ENCODE peak calls at places on chromosome 12, in nine cellular contexts. One of them, this sample, is unnamed.

GRCh38 chr12:110354172-110354780 is 49.2 kb downstream of the ANAPC7 start:
- DNase-seq in NCI-H524: peak; percentile 82
- DNase-seq in stimulated activated naive CD8-positive, alpha-beta T cell treated with anti-CD3 and anti-CD28 coated beads, Interleukin-15, amount 100 ng/mL, for 72 hours: no peak
- DNase-seq in caudate nucleus: no peak
- DNase-seq in C1 segment of cervical spinal cord: no peak
- DNase-seq in T-helper 17 cell: no peak
- DNase-seq in NT2/D1: no peak
- DNase-seq in progenitor cell of endocrine pancreas: no peak
- DNase-seq in stimulated activated CD8-positive, alpha-beta memory T cell treated with anti-CD3 and anti-CD28 coated beads, Interleukin-2, amount 100 ng/mL, for 48 hours: no peak
- DNase-seq in this sample: no peak

GRCh38 chr12:30640392-30640791 is 55.3 kb downstream of the IPO8 start:
- DNase-seq in progenitor cell of endocrine pancreas: no peak
- DNase-seq in stimulated activated CD8-positive, alpha-beta memory T cell treated with anti-CD3 and anti-CD28 coated beads, Interleukin-2, amount 100 ng/mL, for 48 hours: no peak
- DNase-seq in C1 segment of cervical spinal cord: no peak
- DNase-seq in NT2/D1: no peak
- DNase-seq in NCI-H524: no peak
- DNase-seq in stimulated activated naive CD8-positive, alpha-beta T cell treated with anti-CD3 and anti-CD28 coated beads, Interleukin-15, amount 100 ng/mL, for 72 hours: no peak
- DNase-seq in caudate nucleus: no peak
- DNase-seq in T-helper 17 cell: no peak
- DNase-seq in this sample: no peak

GRCh38 chr12:102871014-102871413 is 46.0 kb downstream of the PAH start:
- DNase-seq in C1 segment of cervical spinal cord: no peak
- DNase-seq in NCI-H524: no peak
- DNase-seq in NT2/D1: no peak
- DNase-seq in stimulated activated CD8-positive, alpha-beta memory T cell treated with anti-CD3 and anti-CD28 coated beads, Interleukin-2, amount 100 ng/mL, for 48 hours: no peak
- DNase-seq in caudate nucleus: no peak
- DNase-seq in T-helper 17 cell: no peak
- DNase-seq in progenitor cell of endocrine pancreas: no peak
- DNase-seq in stimulated activated naive CD8-positive, alpha-beta T cell treated with anti-CD3 and anti-CD28 coated beads, Interleukin-15, amount 100 ng/mL, for 72 hours: no peak
- DNase-seq in this sample: no peak

GRCh38 chr12:120757226-120757742 is 31.7 kb downstream of the ACADS start:
- DNase-seq in C1 segment of cervical spinal cord: no peak
- DNase-seq in NCI-H524: no peak
- DNase-seq in progenitor cell of endocrine pancreas: no peak
- DNase-seq in stimulated activated CD8-positive, alpha-beta memory T cell treated with anti-CD3 and anti-CD28 coated beads, Interleukin-2, amount 100 ng/mL, for 48 hours: no peak
- DNase-seq in stimulated activated naive CD8-positive, alpha-beta T cell treated with anti-CD3 and anti-CD28 coated beads, Interleukin-15, amount 100 ng/mL, for 72 hours: no peak
- DNase-seq in caudate nucleus: no peak
- DNase-seq in NT2/D1: no peak
- DNase-seq in T-helper 17 cell: no peak
- DNase-seq in this sample: no peak

GRCh38 chr12:56634242-56634836 is 4.2 kb upstream of the BAZ2A start:
- DNase-seq in caudate nucleus: no peak
- DNase-seq in T-helper 17 cell: no peak
- DNase-seq in NCI-H524: peak; percentile 49
- DNase-seq in stimulated activated naive CD8-positive, alpha-beta T cell treated with anti-CD3 and anti-CD28 coated beads, Interleukin-15, amount 100 ng/mL, for 72 hours: no peak
- DNase-seq in NT2/D1: no peak
- DNase-seq in stimulated activated CD8-positive, alpha-beta memory T cell treated with anti-CD3 and anti-CD28 coated beads, Interleukin-2, amount 100 ng/mL, for 48 hours: no peak
- DNase-seq in progenitor cell of endocrine pancreas: peak; percentile 59
- DNase-seq in C1 segment of cervical spinal cord: no peak
- DNase-seq in this sample: no peak

GRCh38 chr12:42473561-42473960 is 116.0 kb downstream of the PRICKLE1 start:
- DNase-seq in NT2/D1: no peak
- DNase-seq in caudate nucleus: no peak
- DNase-seq in T-helper 17 cell: no peak
- DNase-seq in stimulated activated CD8-positive, alpha-beta memory T cell treated with anti-CD3 and anti-CD28 coated beads, Interleukin-2, amount 100 ng/mL, for 48 hours: no peak
- DNase-seq in C1 segment of cervical spinal cord: no peak
- DNase-seq in progenitor cell of endocrine pancreas: no peak
- DNase-seq in NCI-H524: no peak
- DNase-seq in stimulated activated naive CD8-positive, alpha-beta T cell treated with anti-CD3 and anti-CD28 coated beads, Interleukin-15, amount 100 ng/mL, for 72 hours: no peak
- DNase-seq in this sample: no peak

GRCh38 chr12:1093166-1093751 is 102.2 kb downstream of the ERC1 start:
- DNase-seq in NCI-H524: peak; percentile 71
- DNase-seq in NT2/D1: peak; percentile 74
- DNase-seq in caudate nucleus: no peak
- DNase-seq in C1 segment of cervical spinal cord: no peak
- DNase-seq in stimulated activated naive CD8-positive, alpha-beta T cell treated with anti-CD3 and anti-CD28 coated beads, Interleukin-15, amount 100 ng/mL, for 72 hours: peak; percentile 38
- DNase-seq in stimulated activated CD8-positive, alpha-beta memory T cell treated with anti-CD3 and anti-CD28 coated beads, Interleukin-2, amount 100 ng/mL, for 48 hours: no peak
- DNase-seq in T-helper 17 cell: no peak
- DNase-seq in progenitor cell of endocrine pancreas: peak; percentile 39
- DNase-seq in this sample: no peak

GRCh38 chr12:112375105-112375504 is 7.1 kb downstream of the HECTD4 start:
- DNase-seq in stimulated activated naive CD8-positive, alpha-beta T cell treated with anti-CD3 and anti-CD28 coated beads, Interleukin-15, amount 100 ng/mL, for 72 hours: no peak
- DNase-seq in stimulated activated CD8-positive, alpha-beta memory T cell treated with anti-CD3 and anti-CD28 coated beads, Interleukin-2, amount 100 ng/mL, for 48 hours: no peak
- DNase-seq in T-helper 17 cell: no peak
- DNase-seq in C1 segment of cervical spinal cord: no peak
- DNase-seq in caudate nucleus: no peak
- DNase-seq in NT2/D1: no peak
- DNase-seq in progenitor cell of endocrine pancreas: no peak
- DNase-seq in NCI-H524: no peak
- DNase-seq in this sample: no peak

GRCh38 chr12:22266101-22266500 is 68.4 kb downstream of the ST8SIA1 start:
- DNase-seq in C1 segment of cervical spinal cord: no peak
- DNase-seq in stimulated activated CD8-positive, alpha-beta memory T cell treated with anti-CD3 and anti-CD28 coated beads, Interleukin-2, amount 100 ng/mL, for 48 hours: no peak
- DNase-seq in NCI-H524: no peak
- DNase-seq in NT2/D1: no peak
- DNase-seq in stimulated activated naive CD8-positive, alpha-beta T cell treated with anti-CD3 and anti-CD28 coated beads, Interleukin-15, amount 100 ng/mL, for 72 hours: no peak
- DNase-seq in progenitor cell of endocrine pancreas: no peak
- DNase-seq in caudate nucleus: no peak
- DNase-seq in T-helper 17 cell: no peak
- DNase-seq in this sample: no peak